ENCODE peak calls at places on chromosomes 5 and 9, in six cellular contexts. One of them, this sample, is unnamed. For H3K9me3 and H3K4me1, the result is how much of the 10 kb centered on the place peaks cover.

GRCh38 chr9:32344551-32345182 is 39.8 kb upstream of the ACO1 start:
- DNase-seq in cardiac muscle cell: peak
- DNase-seq in mucosa of descending colon: no peak
- DNase-seq in esophagus squamous epithelium: no peak
- DNase-seq in fibroblast of lung: peak
- DNase-seq in pancreas: no peak
- DNase-seq in this sample: no peak

GRCh38 chr5:18379189-18379588 is 744.9 kb downstream of the TAF11L14 start:
- DNase-seq in cardiac muscle cell: no peak
- DNase-seq in mucosa of descending colon: no peak
- DNase-seq in esophagus squamous epithelium: no peak
- DNase-seq in fibroblast of lung: no peak
- DNase-seq in pancreas: no peak
- DNase-seq in this sample: no peak

GRCh38 chr9:70635790-70636189 is 221.3 kb upstream of the KLF9 start:
- DNase-seq in cardiac muscle cell: peak
- DNase-seq in mucosa of descending colon: no peak
- DNase-seq in esophagus squamous epithelium: no peak
- DNase-seq in fibroblast of lung: peak
- DNase-seq in pancreas: no peak
- DNase-seq in this sample: no peak

GRCh38 chr9:21155501-21155900 is 11.0 kb downstream of the IFNA21 start:
- DNase-seq in cardiac muscle cell: peak
- DNase-seq in mucosa of descending colon: no peak
- DNase-seq in esophagus squamous epithelium: no peak
- DNase-seq in fibroblast of lung: no peak
- DNase-seq in pancreas: no peak
- DNase-seq in this sample: no peak

GRCh38 chr5:32712463-32713395 is 1.6 kb downstream of the NPR3 start:
- DNase-seq in cardiac muscle cell: peak
- DNase-seq in mucosa of descending colon: no peak
- DNase-seq in esophagus squamous epithelium: no peak
- DNase-seq in fibroblast of lung: peak
- DNase-seq in pancreas: no peak
- DNase-seq in this sample: no peak

GRCh38 chr9:93591301-93591700 is 14.9 kb downstream of the PHF2 start:
- DNase-seq in cardiac muscle cell: no peak
- DNase-seq in mucosa of descending colon: no peak
- DNase-seq in esophagus squamous epithelium: no peak
- DNase-seq in fibroblast of lung: no peak
- DNase-seq in pancreas: no peak
- DNase-seq in this sample: no peak

GRCh38 chr5:176536902-176537607 is at the start of gene RNF44:
- DNase-seq in cardiac muscle cell: peak
- DNase-seq in mucosa of descending colon: peak
- DNase-seq in esophagus squamous epithelium: peak
- DNase-seq in fibroblast of lung: peak
- DNase-seq in pancreas: peak
- DNase-seq in this sample: peak

GRCh38 chr5:68476854-68477253 is 261.3 kb downstream of the PIK3R1 start:
- DNase-seq in cardiac muscle cell: no peak
- DNase-seq in mucosa of descending colon: no peak
- DNase-seq in esophagus squamous epithelium: no peak
- DNase-seq in fibroblast of lung: no peak
- DNase-seq in pancreas: no peak
- DNase-seq in this sample: no peak

GRCh38 chr9:35481347-35481975 is 8.4 kb upstream of the RUSC2 start:
- DNase-seq in cardiac muscle cell: peak
- DNase-seq in mucosa of descending colon: peak
- DNase-seq in esophagus squamous epithelium: no peak
- DNase-seq in fibroblast of lung: peak
- DNase-seq in pancreas: peak
- DNase-seq in this sample: peak

GRCh38 chr5:1038417-1039209 is 30.0 kb downstream of the NKD2 start:
- DNase-seq in cardiac muscle cell: no peak
- DNase-seq in mucosa of descending colon: no peak
- DNase-seq in esophagus squamous epithelium: no peak
- DNase-seq in fibroblast of lung: no peak
- DNase-seq in pancreas: no peak
- DNase-seq in this sample: no peak

GRCh38 chr5:170228756-170229459 is 3.9 kb upstream of the C5orf58 start:
- DNase-seq in cardiac muscle cell: no peak
- DNase-seq in mucosa of descending colon: no peak
- DNase-seq in esophagus squamous epithelium: no peak
- DNase-seq in fibroblast of lung: no peak
- DNase-seq in pancreas: no peak
- DNase-seq in this sample: no peak

GRCh38 chr9:93636667-93637066 is 60.3 kb downstream of the PHF2 start:
- DNase-seq in cardiac muscle cell: no peak
- DNase-seq in mucosa of descending colon: no peak
- DNase-seq in esophagus squamous epithelium: no peak
- DNase-seq in fibroblast of lung: no peak
- DNase-seq in pancreas: no peak
- DNase-seq in this sample: no peak

GRCh38 chr9:130258999-130259398 is 6.6 kb upstream of the HMCN2 start:
- DNase-seq in cardiac muscle cell: no peak
- DNase-seq in mucosa of descending colon: no peak
- DNase-seq in esophagus squamous epithelium: no peak
- DNase-seq in fibroblast of lung: no peak
- DNase-seq in pancreas: no peak
- DNase-seq in this sample: no peak

GRCh38 chr5:74186351-74187315 is 453.9 kb downstream of the ENC1 start:
- DNase-seq in cardiac muscle cell: no peak
- DNase-seq in mucosa of descending colon: no peak
- DNase-seq in esophagus squamous epithelium: no peak
- DNase-seq in fibroblast of lung: no peak
- DNase-seq in pancreas: no peak
- DNase-seq in this sample: no peak

GRCh38 chr5:39362646-39363045 is 1.6 kb downstream of the C9 start:
- DNase-seq in cardiac muscle cell: no peak
- DNase-seq in mucosa of descending colon: no peak
- DNase-seq in esophagus squamous epithelium: no peak
- DNase-seq in fibroblast of lung: no peak
- DNase-seq in pancreas: no peak
- DNase-seq in this sample: no peak

GRCh38 chr5:114316167-114316566 is 45.7 kb upstream of the KCNN2 start:
- DNase-seq in cardiac muscle cell: no peak
- DNase-seq in mucosa of descending colon: no peak
- DNase-seq in esophagus squamous epithelium: no peak
- DNase-seq in fibroblast of lung: peak
- DNase-seq in pancreas: no peak
- DNase-seq in this sample: no peak

GRCh38 chr5:171842006-171842776 is 56.6 kb downstream of the SMIM23 start:
- DNase-seq in cardiac muscle cell: no peak
- DNase-seq in mucosa of descending colon: no peak
- DNase-seq in esophagus squamous epithelium: no peak
- DNase-seq in fibroblast of lung: no peak
- DNase-seq in pancreas: no peak
- DNase-seq in this sample: no peak

GRCh38 chr5:65186646-65187227 is 295.0 kb downstream of the ADAMTS6 start:
- DNase-seq in cardiac muscle cell: no peak
- DNase-seq in mucosa of descending colon: no peak
- DNase-seq in esophagus squamous epithelium: no peak
- DNase-seq in fibroblast of lung: no peak
- DNase-seq in pancreas: no peak
- DNase-seq in this sample: no peak

GRCh38 chr5:62093981-62094380 is 212.0 kb upstream of the KIF2A start:
- DNase-seq in cardiac muscle cell: no peak
- DNase-seq in mucosa of descending colon: peak
- DNase-seq in esophagus squamous epithelium: no peak
- DNase-seq in fibroblast of lung: peak
- DNase-seq in pancreas: peak
- DNase-seq in this sample: peak

GRCh38 chr9:118595719-118596305 is 773.4 kb downstream of the BRINP1 start:
- DNase-seq in cardiac muscle cell: peak
- DNase-seq in mucosa of descending colon: peak
- DNase-seq in esophagus squamous epithelium: no peak
- DNase-seq in fibroblast of lung: peak
- DNase-seq in pancreas: no peak
- DNase-seq in this sample: peak

GRCh38 chr5:14528926-14529325 is 52.7 kb upstream of the OTULINL start:
- DNase-seq in cardiac muscle cell: no peak
- DNase-seq in mucosa of descending colon: no peak
- DNase-seq in esophagus squamous epithelium: no peak
- DNase-seq in fibroblast of lung: no peak
- DNase-seq in pancreas: no peak
- DNase-seq in this sample: no peak

GRCh38 chr5:24899180-24899579 is 254.4 kb upstream of the CDH10 start:
- DNase-seq in cardiac muscle cell: no peak
- DNase-seq in mucosa of descending colon: no peak
- DNase-seq in esophagus squamous epithelium: no peak
- DNase-seq in fibroblast of lung: no peak
- DNase-seq in pancreas: no peak
- DNase-seq in this sample: no peak

GRCh38 chr5:73938280-73938937 is 312.4 kb downstream of the ARHGEF28 start:
- DNase-seq in cardiac muscle cell: peak
- DNase-seq in mucosa of descending colon: no peak
- DNase-seq in esophagus squamous epithelium: no peak
- DNase-seq in fibroblast of lung: peak
- DNase-seq in pancreas: no peak
- DNase-seq in this sample: no peak

GRCh38 chr5:160020969-160021368 is 12.0 kb downstream of the TTC1 start:
- DNase-seq in cardiac muscle cell: no peak
- DNase-seq in mucosa of descending colon: no peak
- DNase-seq in esophagus squamous epithelium: no peak
- DNase-seq in fibroblast of lung: peak
- DNase-seq in pancreas: no peak
- DNase-seq in this sample: no peak

GRCh38 chr9:110029422-110029814 is 178.5 kb downstream of the C9orf152 start:
- DNase-seq in cardiac muscle cell: peak
- DNase-seq in mucosa of descending colon: no peak
- DNase-seq in esophagus squamous epithelium: no peak
- DNase-seq in fibroblast of lung: peak
- DNase-seq in pancreas: no peak
- DNase-seq in this sample: peak

GRCh38 chr5:102749416-102750021 is 5.6 kb upstream of the PAM start:
- DNase-seq in cardiac muscle cell: no peak
- DNase-seq in mucosa of descending colon: no peak
- DNase-seq in esophagus squamous epithelium: no peak
- DNase-seq in fibroblast of lung: no peak
- DNase-seq in pancreas: no peak
- DNase-seq in this sample: no peak

GRCh38 chr9:120862452-120862851 is 14.5 kb downstream of the PHF19 start:
- DNase-seq in cardiac muscle cell: no peak
- DNase-seq in mucosa of descending colon: no peak
- DNase-seq in esophagus squamous epithelium: no peak
- DNase-seq in fibroblast of lung: no peak
- DNase-seq in pancreas: no peak
- DNase-seq in this sample: no peak
- TF ChIP-seq CTCF in cardiac muscle cell: no peak
- TF ChIP-seq CTCF in mucosa of descending colon: no peak
- TF ChIP-seq CTCF in esophagus squamous epithelium: no peak
- TF ChIP-seq CTCF in fibroblast of lung: no peak
- TF ChIP-seq CTCF in pancreas: no peak
- TF ChIP-seq CTCF in this sample: no peak

DNA sequence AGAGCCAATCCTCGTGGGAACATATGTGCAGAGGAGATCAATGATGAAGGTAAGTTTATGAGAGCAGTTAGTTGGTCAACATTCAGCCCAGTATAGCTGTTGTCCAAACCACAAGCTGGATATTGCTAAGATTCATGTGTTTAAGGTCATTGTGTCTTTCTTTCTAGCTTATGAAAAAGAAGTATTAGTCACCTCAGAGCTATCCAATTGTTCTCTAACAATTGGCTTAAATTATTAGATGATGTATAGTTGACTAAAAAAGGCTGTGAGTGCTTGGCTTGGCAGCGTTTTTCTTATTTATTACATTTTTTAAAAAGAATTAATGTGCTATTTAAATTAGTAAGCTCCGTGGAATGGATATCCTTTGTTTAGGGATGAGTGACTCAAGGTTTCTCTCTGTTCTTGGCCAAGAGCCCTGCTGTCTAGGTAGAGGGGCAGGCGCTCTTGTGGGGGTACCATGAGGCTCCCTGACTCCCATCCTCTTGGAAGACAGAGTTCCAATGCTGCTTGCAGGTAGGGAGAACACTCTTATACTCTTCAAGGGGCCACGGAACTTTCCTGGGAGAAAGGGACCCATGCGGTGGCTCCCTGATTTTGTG is 487.4 kb downstream of the IRX1 start:
- DNase-seq in cardiac muscle cell: no peak
- DNase-seq in mucosa of descending colon: no peak
- DNase-seq in esophagus squamous epithelium: no peak
- DNase-seq in fibroblast of lung: no peak
- DNase-seq in pancreas: no peak
- DNase-seq in this sample: no peak
- H3K9me3 ChIP-seq in cardiac muscle cell: under half
- H3K9me3 ChIP-seq in mucosa of descending colon: under half
- H3K9me3 ChIP-seq in esophagus squamous epithelium: under half
- H3K9me3 ChIP-seq in fibroblast of lung: under half
- H3K9me3 ChIP-seq in pancreas: under half
- H3K9me3 ChIP-seq in this sample: under half

GRCh38 chr9:133114886-133115603 is 6.0 kb downstream of the RALGDS start:
- DNase-seq in cardiac muscle cell: no peak
- DNase-seq in mucosa of descending colon: no peak
- DNase-seq in esophagus squamous epithelium: no peak
- DNase-seq in fibroblast of lung: no peak
- DNase-seq in pancreas: peak
- DNase-seq in this sample: no peak

GRCh38 chr9:133116346-133117231 is 4.5 kb downstream of the RALGDS start:
- DNase-seq in cardiac muscle cell: no peak
- DNase-seq in mucosa of descending colon: no peak
- DNase-seq in esophagus squamous epithelium: no peak
- DNase-seq in fibroblast of lung: no peak
- DNase-seq in pancreas: peak
- DNase-seq in this sample: no peak

GRCh38 chr9:133114451-133114885 is 6.6 kb downstream of the RALGDS start:
- DNase-seq in cardiac muscle cell: no peak
- DNase-seq in mucosa of descending colon: no peak
- DNase-seq in esophagus squamous epithelium: no peak
- DNase-seq in fibroblast of lung: peak
- DNase-seq in pancreas: peak
- DNase-seq in this sample: no peak

GRCh38 chr9:133117271-133118178 is 3.5 kb downstream of the RALGDS start:
- DNase-seq in cardiac muscle cell: peak
- DNase-seq in mucosa of descending colon: no peak
- DNase-seq in esophagus squamous epithelium: no peak
- DNase-seq in fibroblast of lung: peak
- DNase-seq in pancreas: no peak
- DNase-seq in this sample: no peak

GRCh38 chr9:133115604-133116345 is 5.3 kb downstream of the RALGDS start:
- DNase-seq in cardiac muscle cell: no peak
- DNase-seq in mucosa of descending colon: no peak
- DNase-seq in esophagus squamous epithelium: no peak
- DNase-seq in fibroblast of lung: no peak
- DNase-seq in pancreas: peak
- DNase-seq in this sample: no peak
- H3K4me1 ChIP-seq in cardiac muscle cell: under half
- H3K4me1 ChIP-seq in mucosa of descending colon: half or more
- H3K4me1 ChIP-seq in esophagus squamous epithelium: half or more
- H3K4me1 ChIP-seq in fibroblast of lung: under half
- H3K4me1 ChIP-seq in pancreas: half or more
- H3K4me1 ChIP-seq in this sample: under half

DNA sequence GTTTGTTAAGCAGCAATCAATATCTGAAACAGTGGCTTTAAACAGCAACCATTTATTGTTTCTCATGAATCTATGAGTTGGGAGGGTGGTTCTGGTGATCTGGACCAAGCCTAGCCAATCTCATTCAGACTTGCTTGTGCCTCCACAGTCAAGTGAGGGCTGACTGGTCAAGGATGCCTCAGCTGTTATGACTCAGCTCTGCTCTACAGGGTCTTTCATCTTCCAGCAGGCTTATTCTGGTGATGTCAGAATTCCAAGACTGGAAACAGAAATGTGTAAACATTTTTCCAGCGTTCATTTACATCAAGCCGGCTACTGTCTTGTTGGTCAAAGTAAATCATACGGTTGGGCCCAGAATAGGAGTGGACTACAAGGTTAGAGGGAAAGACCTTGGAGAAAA is 2.5 kb upstream of the PIP5K1B start:
- DNase-seq in cardiac muscle cell: no peak
- DNase-seq in mucosa of descending colon: no peak
- DNase-seq in esophagus squamous epithelium: no peak
- DNase-seq in fibroblast of lung: no peak
- DNase-seq in pancreas: no peak
- DNase-seq in this sample: no peak
- TF ChIP-seq CTCF in cardiac muscle cell: no peak
- TF ChIP-seq CTCF in mucosa of descending colon: no peak
- TF ChIP-seq CTCF in esophagus squamous epithelium: no peak
- TF ChIP-seq CTCF in fibroblast of lung: no peak
- TF ChIP-seq CTCF in pancreas: no peak
- TF ChIP-seq CTCF in this sample: no peak